ENCODE peak calls at places on chromosome X, in nine cellular contexts. J is stomach, N is sigmoid colon, A is prostate gland, K is GM12891, S is transverse colon, H is HCT116, G is H1, F is upper lobe of left lung. E is an unnamed sample.

GRCh38 chrX:143854006-143854405 is 29.9 kb upstream of the UBE2NL start:
- DNase-seq in J (no peak), A (no peak), S (no peak), N (no peak), F (no peak), H (no peak), G (no peak), K (no peak), E (no peak)

GRCh38 chrX:19682712-19683331 is 167.5 kb upstream of the MAP3K15 start:
- DNase-seq in H (no peak), G (no peak), N (peak; percentile 80), F (no peak), A (peak; percentile 5), S (peak; percentile 68), J (peak; percentile 55), K (no peak), E (no peak)

GRCh38 chrX:150693782-150694574 is 782 bp downstream of the MTMR1 start:
- DNase-seq in K (peak; percentile 75), F (peak; percentile 89), S (peak; percentile 80), H (peak; percentile 8), N (peak; percentile 69), J (peak; percentile 66), A (peak; percentile 81), G (peak; percentile 64), E (no peak)

GRCh38 chrX:110180928-110181310 is 137.0 kb downstream of the AMMECR1 start:
- DNase-seq in A (no peak), F (no peak), H (peak; percentile 47), S (no peak), J (no peak), N (no peak), K (no peak), G (no peak), E (no peak)

GRCh38 chrX:21926527-21927278 is 13.8 kb upstream of the SMS start:
- DNase-seq in S (no peak), K (no peak), H (peak; percentile 82), J (no peak), A (no peak), G (no peak), F (no peak), N (no peak), E (no peak)

GRCh38 chrX:24498975-24499374 is 33.9 kb downstream of the PDK3 start:
- DNase-seq in G (no peak), N (no peak), H (no peak), K (no peak), S (no peak), F (no peak), A (no peak), J (no peak), E (no peak)

GRCh38 chrX:123731987-123732678 is 719 bp downstream of the THOC2 start:
- DNase-seq in S (peak; percentile 16), K (no peak), H (no peak), F (peak; percentile 77), J (no peak), N (no peak), G (peak; percentile 44), A (no peak), E (no peak)

GRCh38 chrX:131812847-131813825 is 210.0 kb upstream of the STK26 start:
- DNase-seq in S (peak; percentile 82), G (no peak), K (no peak), A (no peak), N (peak; percentile 91), H (no peak), F (no peak), J (peak; percentile 76), E (no peak)

GRCh38 chrX:148049441-148049840 is 68.3 kb downstream of the FMR1NB start:
- DNase-seq in H (peak; percentile 1), J (no peak), A (no peak), F (no peak), G (no peak), N (no peak), K (no peak), S (no peak), E (no peak)

GRCh38 chrX:65723706-65724105 is 56.3 kb downstream of the MSN start:
- DNase-seq in J (no peak), F (no peak), A (no peak), N (no peak), H (no peak), S (no peak), K (no peak), G (no peak), E (no peak)

GRCh38 chrX:45860450-45860849 is 659.8 kb upstream of the DIPK2B start:
- DNase-seq in S (no peak), J (no peak), N (no peak), K (no peak), G (no peak), A (no peak), H (no peak), F (no peak), E (no peak)

GRCh38 chrX:11100281-11101035 is 10.7 kb upstream of the HCCS start:
- DNase-seq in K (no peak), J (peak; percentile 34), A (peak; percentile 36), G (no peak), H (no peak), F (no peak), N (peak; percentile 74), S (peak; percentile 20), E (no peak)

GRCh38 chrX:154840856-154841255 is 6.4 kb upstream of the SMIM9 start:
- DNase-seq in H (peak; percentile 22), J (no peak), F (no peak), A (no peak), N (no peak), S (no peak), G (no peak), K (no peak), E (no peak)

GRCh38 chrX:38805294-38806053 is 4.2 kb downstream of the MID1IP1 start:
- DNase-seq in J (peak; percentile 74), A (peak; percentile 46), F (peak; percentile 90), K (no peak), G (peak; percentile 47), N (peak; percentile 85), S (peak; percentile 71), H (no peak), E (no peak)
- TF ChIP-seq POLR2AphosphoS5 in J (no peak), A (peak; percentile 45), F (peak; percentile 61), K (no peak), G (no peak), N (no peak), S (no peak), H (peak; percentile 46), E (peak; percentile 55)

GRCh38 chrX:48697182-48697727 is 721 bp downstream of the SUV39H1 start:
- DNase-seq in K (no peak), G (no peak), A (no peak), H (no peak), J (no peak), N (no peak), S (no peak), F (no peak), E (no peak)

GRCh38 chrX:48695925-48696300 is 621 bp upstream of the SUV39H1 start:
- DNase-seq in N (no peak), K (no peak), S (no peak), F (no peak), H (no peak), J (no peak), A (no peak), G (no peak), E (no peak)

GRCh38 chrX:48695524-48695875 is 1.0 kb upstream of the SUV39H1 start:
- DNase-seq in G (no peak), N (no peak), S (no peak), J (no peak), F (no peak), A (no peak), H (no peak), K (no peak), E (no peak)

GRCh38 chrX:48694776-48695523 is 1.6 kb upstream of the SUV39H1 start:
- DNase-seq in F (no peak), J (no peak), N (no peak), S (no peak), H (no peak), A (no peak), G (no peak), K (no peak), E (no peak)

GRCh38 chrX:48696301-48697181 is at the start of gene SUV39H1:
- DNase-seq in H (peak; percentile 64), A (peak; percentile 84), J (peak; percentile 88), G (peak; percentile 67), F (peak; percentile 97), N (peak; percentile 94), K (peak; percentile 88), S (peak; percentile 91), E (peak; percentile 94)
- TF ChIP-seq POLR2A in H (peak; percentile 9), A (peak; percentile 63), J (no peak), G (peak; percentile 51), F (peak; percentile 75), N (peak; percentile 71), K (peak; percentile 44), S (peak; percentile 79), E (peak; percentile 57)

DNA sequence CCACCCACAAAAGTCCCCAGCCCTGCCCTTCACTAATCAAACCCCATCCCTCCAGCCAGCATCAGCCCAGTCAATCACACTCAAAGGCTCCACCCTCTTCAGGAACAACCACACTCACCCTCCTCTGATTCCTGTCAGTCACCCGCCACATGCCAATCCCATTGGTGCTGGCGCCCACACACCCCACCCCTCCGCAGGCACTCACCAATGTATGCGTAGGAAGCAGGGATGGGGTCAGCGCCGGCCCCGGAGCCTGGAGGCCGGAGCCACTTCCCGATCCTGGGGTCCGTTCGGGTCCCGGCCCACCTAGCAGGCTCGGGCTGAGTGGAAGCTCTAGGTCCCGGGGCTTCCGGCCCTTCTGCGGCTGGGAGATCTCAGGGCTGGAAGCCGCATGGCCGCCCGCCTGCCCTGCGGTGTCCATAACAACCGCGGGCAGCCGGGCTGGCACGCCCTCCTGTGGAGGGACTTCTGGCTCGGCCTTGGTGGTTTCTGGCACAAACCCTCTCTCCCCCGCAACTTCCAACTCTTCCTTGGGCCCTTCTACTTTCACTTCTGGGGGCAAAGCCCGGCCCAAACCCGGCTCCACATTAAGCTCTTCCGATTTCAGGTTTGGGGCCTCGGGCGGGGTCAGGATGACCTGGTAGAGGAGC is 7.9 kb upstream of the CFP start:
- DNase-seq in G (no peak), F (peak; percentile 87), K (peak; percentile 69), H (no peak), N (no peak), J (peak; percentile 37), S (peak; percentile 28), A (no peak), E (no peak)
- TF ChIP-seq POLR2AphosphoS5 in G (no peak), F (no peak), K (no peak), H (no peak), N (no peak), J (no peak), S (no peak), A (no peak), E (no peak)

DNA sequence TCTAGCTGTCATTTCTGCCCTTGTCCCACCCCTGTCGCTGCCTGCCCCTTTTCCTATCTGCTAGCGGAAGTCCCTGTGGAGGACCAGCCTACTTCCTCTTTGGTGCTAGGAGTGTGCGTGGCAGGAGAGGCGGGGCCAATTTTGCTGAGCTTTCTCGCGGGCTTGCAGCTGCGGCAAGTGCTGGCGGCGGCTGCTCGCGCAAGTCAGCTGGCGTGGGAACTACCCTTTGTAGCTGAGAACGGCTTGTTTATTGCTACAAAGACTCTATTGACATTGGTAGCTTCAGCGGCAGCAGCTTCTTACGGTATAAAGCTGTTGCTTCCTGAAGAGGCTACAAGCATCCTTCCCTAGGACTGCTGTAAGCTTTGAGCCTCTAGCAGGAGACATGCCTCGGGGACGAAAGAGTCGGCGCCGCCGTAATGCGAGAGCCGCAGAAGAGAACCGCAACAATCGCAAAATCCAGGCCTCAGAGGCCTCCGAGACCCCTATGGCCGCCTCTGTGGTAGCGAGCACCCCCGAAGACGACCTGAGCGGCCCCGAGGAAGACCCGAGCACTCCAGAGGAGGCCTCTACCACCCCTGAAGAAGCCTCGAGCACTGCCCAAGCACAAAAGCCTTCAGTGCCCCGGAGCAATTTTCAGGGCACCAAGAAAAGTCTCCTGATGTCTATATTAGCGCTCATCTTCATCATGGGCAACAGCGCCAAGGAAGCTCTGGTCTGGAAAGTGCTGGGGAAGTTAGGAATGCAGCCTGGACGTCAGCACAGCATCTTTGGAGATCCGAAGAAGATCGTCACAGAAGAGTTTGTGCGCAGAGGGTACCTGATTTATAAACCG is at the start of gene MAGEH1:
- DNase-seq in N (peak; percentile 92), H (no peak), A (peak; percentile 73), K (peak; percentile 39), S (peak; percentile 84), G (peak; percentile 62), F (peak; percentile 87), J (peak; percentile 81), E (peak; percentile 92)
- TF ChIP-seq POLR2A in N (peak; percentile 48), H (no peak), A (peak; percentile 46), K (no peak), S (peak; percentile 41), G (no peak), F (peak; percentile 18), J (no peak), E (no peak)